ENCODE peak calls at places on chromosomes 12 and 14, in seven cellular contexts. A is Panc1, K is left lung, E is prostate gland, T is suprapubic skin, P is left ventricle myocardium inferior, J is AG04450. M is an unnamed sample.

GRCh38 chr12:75634244-75635222 is 123.1 kb upstream of the KRR1 start:
- DNase-seq in T (no peak), A (no peak), K (no peak), E (no peak), J (no peak), P (no peak), M (no peak)

GRCh38 chr12:48342980-48343379 is 7.7 kb downstream of the ZNF641 start:
- DNase-seq in K (no peak), P (no peak), E (no peak), A (no peak), T (no peak), J (no peak), M (no peak)

GRCh38 chr12:51592034-51592705 is 1.1 kb downstream of the SCN8A start:
- DNase-seq in P (no peak), A (no peak), E (no peak), K (no peak), J (peak), T (no peak), M (peak)

GRCh38 chr12:43306066-43306465 is 245.9 kb downstream of the ADAMTS20 start:
- DNase-seq in P (no peak), T (no peak), E (peak), J (peak), A (no peak), K (no peak), M (no peak)

GRCh38 chr12:12510141-12510540 is 52.5 kb downstream of the DUSP16 start:
- DNase-seq in A (peak), T (no peak), J (peak), P (no peak), K (no peak), E (no peak), M (no peak)

GRCh38 chr12:96501139-96501741 is 11.9 kb downstream of the CFAP54 start:
- DNase-seq in P (peak), T (no peak), K (peak), A (no peak), J (no peak), E (peak), M (peak)

GRCh38 chr14:92586001-92586947 is 72.7 kb downstream of the RIN3 start:
- DNase-seq in P (no peak), J (peak), A (no peak), E (peak), K (no peak), T (no peak), M (no peak)

GRCh38 chr12:67469666-67470065 is 178.9 kb upstream of the DYRK2 start:
- DNase-seq in J (no peak), T (no peak), A (no peak), E (no peak), P (no peak), K (no peak), M (peak)

GRCh38 chr14:76765461-76765931 is 4.2 kb downstream of the VASH1 start:
- DNase-seq in A (no peak), K (no peak), E (no peak), P (no peak), T (peak), J (no peak), M (peak)

GRCh38 chr12:15180975-15181683 is 40.1 kb downstream of the RERG start:
- DNase-seq in J (no peak), K (no peak), T (no peak), E (no peak), A (no peak), P (no peak), M (no peak)

GRCh38 chr14:95452176-95452889 is 64.1 kb downstream of the SYNE3 start:
- DNase-seq in T (no peak), E (no peak), J (no peak), K (no peak), A (no peak), P (no peak), M (peak)

GRCh38 chr14:76090611-76091010 is 61.1 kb upstream of the GPATCH2L start:
- DNase-seq in A (no peak), T (no peak), K (no peak), P (no peak), J (no peak), E (no peak), M (peak)

GRCh38 chr14:75307700-75308379 is 29.2 kb downstream of the FOS start:
- DNase-seq in E (peak), K (peak), A (no peak), P (peak), J (no peak), T (peak), M (peak)

GRCh38 chr12:116187158-116187511 is 90.4 kb downstream of the MED13L start:
- DNase-seq in J (no peak), K (no peak), P (no peak), E (no peak), A (no peak), T (no peak), M (no peak)

GRCh38 chr14:25658988-25659387 is 609.0 kb upstream of the STXBP6 start:
- DNase-seq in P (no peak), E (peak), A (no peak), J (no peak), T (no peak), K (no peak), M (no peak)

GRCh38 chr12:34294671-34295365 is 272.5 kb downstream of the ALG10 start:
- DNase-seq in J (no peak), A (no peak), T (no peak), P (peak), K (peak), E (no peak), M (no peak)

GRCh38 chr14:91228112-91229004 is 16.1 kb downstream of the GPR68 start:
- DNase-seq in P (no peak), E (no peak), J (no peak), K (no peak), T (no peak), A (no peak), M (peak)

GRCh38 chr14:21096438-21096837 is 2.0 kb downstream of the ZNF219 start:
- DNase-seq in T (no peak), J (no peak), E (no peak), P (no peak), A (no peak), K (no peak), M (peak)
- H3K27ac ChIP-seq in T (peak), J (no peak), E (no peak), P (peak), A (no peak), K (peak), M (peak)

DNA sequence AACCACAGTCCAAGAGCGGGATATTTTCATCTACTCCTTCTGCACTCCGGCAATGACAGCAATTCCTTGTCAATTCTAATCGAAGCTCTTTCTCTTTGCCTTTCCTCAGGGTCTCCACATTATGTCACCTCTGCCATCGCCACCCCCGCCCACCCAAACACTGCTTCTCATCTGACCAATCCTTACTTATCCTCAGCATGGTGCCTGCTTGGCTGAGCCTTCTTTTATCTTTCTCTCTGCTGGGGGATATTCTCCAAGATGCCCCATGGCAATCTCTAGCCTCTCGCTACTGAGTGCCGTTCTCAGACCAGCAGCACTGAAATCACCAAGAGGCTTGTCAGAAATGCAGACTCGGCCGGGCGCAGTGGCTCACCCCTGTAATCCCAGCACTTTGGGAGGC is 100.6 kb downstream of the PTPRB start:
- DNase-seq in K (no peak), P (no peak), E (no peak), T (no peak), J (no peak), A (no peak), M (peak)
- H3K27ac ChIP-seq in K (peak), P (peak), E (no peak), T (peak), J (no peak), A (no peak), M (no peak)

GRCh38 chr12:64678248-64678647 is 68.0 kb downstream of the RASSF3 start:
- DNase-seq in P (no peak), E (no peak), A (no peak), J (no peak), T (no peak), K (no peak), M (peak)

GRCh38 chr12:64680235-64680634 is 69.9 kb downstream of the RASSF3 start:
- DNase-seq in T (no peak), J (no peak), P (no peak), A (no peak), K (no peak), E (no peak), M (peak)

GRCh38 chr12:64681200-64682052 is 71.1 kb downstream of the RASSF3 start:
- DNase-seq in E (no peak), K (no peak), P (no peak), T (no peak), A (no peak), J (no peak), M (no peak)

GRCh38 chr12:64679487-64679983 is 69.2 kb downstream of the RASSF3 start:
- DNase-seq in A (peak), E (peak), T (peak), P (peak), K (peak), J (no peak), M (no peak)

GRCh38 chr12:64678835-64679234 is 68.5 kb downstream of the RASSF3 start:
- DNase-seq in K (no peak), A (no peak), J (no peak), E (no peak), P (no peak), T (no peak), M (no peak)
- H3K27ac ChIP-seq in K (peak), A (peak), J (no peak), E (peak), P (peak), T (peak), M (no peak)

DNA sequence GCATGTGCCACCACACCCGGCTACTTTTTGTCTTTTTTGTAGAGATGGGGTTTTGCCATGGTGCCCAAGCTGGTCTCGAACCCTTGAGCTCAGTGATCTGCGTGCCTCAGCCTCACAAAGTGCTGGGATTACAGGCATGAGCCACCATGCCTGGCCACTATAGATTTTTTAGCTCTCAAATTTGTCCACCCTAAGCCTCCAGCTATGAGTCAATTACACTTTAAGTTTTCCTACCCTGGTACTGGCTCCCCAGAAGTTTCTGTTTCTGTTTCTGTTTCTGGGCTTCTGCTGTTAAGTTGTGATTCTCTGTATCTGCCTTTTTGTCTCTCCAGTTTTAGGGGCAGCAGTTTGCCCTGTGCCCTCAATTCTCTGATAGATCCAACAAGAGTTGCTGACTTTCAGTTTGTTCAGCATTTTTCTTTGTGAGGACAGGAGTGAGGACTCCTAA is 4.4 kb upstream of the TINF2 start:
- DNase-seq in T (no peak), A (no peak), J (no peak), K (no peak), E (no peak), P (no peak), M (no peak)
- H3K27ac ChIP-seq in T (no peak), A (no peak), J (no peak), K (no peak), E (no peak), P (no peak), M (no peak)

GRCh38 chr14:100067971-100068959 is 3.0 kb downstream of the EVL start:
- DNase-seq in A (no peak), J (no peak), T (no peak), E (no peak), K (peak), P (peak), M (no peak)
- H3K27ac ChIP-seq in A (no peak), J (no peak), T (peak), E (no peak), K (peak), P (peak), M (no peak)

DNA sequence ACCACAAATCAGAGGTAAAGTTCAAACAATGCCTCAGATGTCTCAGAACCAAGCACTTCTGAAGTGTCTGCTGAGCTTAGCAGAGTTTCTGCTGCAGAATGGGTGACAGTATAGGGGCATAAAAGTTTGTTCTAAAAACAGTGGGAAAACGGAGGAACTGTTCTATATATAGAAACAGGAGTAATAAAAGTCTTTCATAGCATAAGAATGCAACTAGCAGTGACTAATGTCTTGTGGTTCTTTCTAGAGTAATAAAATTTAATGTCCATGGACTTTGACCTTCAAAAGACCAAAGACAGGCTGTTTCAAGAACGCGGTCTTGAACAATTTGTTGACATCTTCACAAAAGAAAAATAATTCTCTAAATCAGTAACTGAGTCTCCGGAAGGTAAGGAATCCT is 107.5 kb upstream of the FAR2 start:
- DNase-seq in E (no peak), K (no peak), J (peak), P (no peak), T (no peak), A (peak), M (no peak)
- H3K27ac ChIP-seq in E (no peak), K (no peak), J (peak), P (no peak), T (no peak), A (no peak), M (no peak)

GRCh38 chr12:50291377-50291776 is 8.1 kb upstream of the LIMA1 start:
- DNase-seq in K (no peak), E (no peak), A (no peak), P (no peak), T (no peak), J (no peak), M (no peak)

GRCh38 chr12:50297027-50297426 is 13.7 kb upstream of the LIMA1 start:
- DNase-seq in J (no peak), K (no peak), E (no peak), P (no peak), T (no peak), A (no peak), M (no peak)

GRCh38 chr12:50297996-50298395 is 14.7 kb upstream of the LIMA1 start:
- DNase-seq in K (no peak), A (no peak), P (no peak), E (no peak), T (no peak), J (no peak), M (no peak)

DNA sequence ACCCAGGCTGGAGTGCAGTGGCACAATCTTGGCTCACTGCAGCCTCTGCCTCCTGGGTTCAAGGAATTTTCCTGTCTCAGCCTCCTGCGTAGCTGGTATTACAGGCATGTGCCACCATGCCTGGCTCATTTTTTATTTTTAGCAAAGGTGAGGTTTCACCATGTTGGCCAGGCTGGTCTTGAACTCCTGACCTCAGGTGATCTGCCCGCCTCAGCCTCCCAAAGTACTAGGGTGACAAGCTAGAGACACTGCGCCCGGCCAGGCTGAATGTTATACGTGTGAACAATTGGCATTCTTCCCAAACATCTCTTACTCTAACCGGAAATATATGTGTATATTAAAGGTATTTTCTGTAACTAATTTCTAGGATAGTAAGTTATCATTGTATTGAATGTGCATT is 13.2 kb upstream of the LIMA1 start:
- DNase-seq in T (no peak), J (no peak), K (no peak), P (no peak), A (no peak), E (no peak), M (no peak)
- H3K27ac ChIP-seq in T (no peak), J (no peak), K (peak), P (peak), A (peak), E (no peak), M (no peak)

DNA sequence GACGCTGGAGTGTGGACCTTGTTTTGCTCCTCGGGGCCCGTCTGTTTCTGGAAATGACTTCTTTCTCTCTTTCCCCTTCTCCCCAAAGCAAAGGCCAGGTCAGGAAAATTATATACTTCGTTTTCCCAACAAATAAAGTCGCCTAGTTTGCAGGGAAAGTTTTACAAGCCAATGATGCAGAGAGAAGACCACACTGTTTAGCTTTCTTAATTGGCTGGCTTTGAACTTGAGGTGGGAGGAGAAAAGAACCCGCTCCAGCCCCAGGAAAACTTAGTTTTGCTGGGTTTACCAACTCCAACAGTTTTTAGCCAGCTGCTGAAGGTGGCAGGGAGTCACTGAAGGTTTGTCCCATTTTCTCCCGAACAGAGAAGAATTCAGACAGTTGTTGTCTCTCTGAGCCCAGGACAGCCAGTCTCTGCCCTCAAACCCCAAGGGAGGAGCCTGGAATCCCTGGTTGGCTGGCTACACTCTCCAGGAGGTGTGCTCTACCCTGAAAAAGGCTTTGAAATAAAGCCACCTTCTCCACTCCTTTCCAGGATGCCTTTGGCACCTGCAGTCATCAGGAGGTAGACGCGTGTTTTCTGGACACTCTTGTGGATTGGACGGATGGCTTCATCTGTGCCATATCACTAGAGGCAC is 24.8 kb downstream of the BCL11B start:
- DNase-seq in E (no peak), P (no peak), J (no peak), K (no peak), T (no peak), A (no peak), M (peak)
- H3K27ac ChIP-seq in E (no peak), P (no peak), J (no peak), K (no peak), T (peak), A (no peak), M (no peak)

DNA sequence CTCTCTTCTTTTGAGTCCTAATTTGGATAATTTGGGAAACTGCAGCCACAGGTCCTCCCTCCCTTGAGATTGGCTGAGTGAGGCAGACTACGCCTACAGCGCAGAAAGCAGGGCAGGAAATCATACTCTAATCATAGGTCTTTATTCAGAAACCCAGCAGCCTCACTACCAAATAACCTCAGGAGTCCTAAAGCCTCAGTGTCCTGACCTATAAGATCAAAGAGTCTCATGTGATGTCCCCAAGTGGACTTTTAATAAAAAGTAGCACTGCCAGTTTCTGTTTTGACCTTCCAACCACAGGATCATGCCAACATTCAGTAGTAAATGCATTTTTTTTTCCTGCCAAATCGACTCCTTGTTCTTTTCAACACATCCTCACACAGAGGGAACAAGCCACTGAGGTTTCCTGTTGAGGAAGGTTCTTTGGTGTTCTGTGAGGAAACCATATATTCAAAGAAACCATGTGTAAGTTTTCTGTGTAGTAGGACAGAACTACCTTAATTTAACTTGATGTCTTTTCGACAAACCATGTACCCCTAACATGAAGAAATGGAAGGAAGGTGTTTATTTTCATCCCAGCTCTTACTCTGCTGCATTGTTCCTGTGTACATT is 72.2 kb downstream of the VCPKMT start:
- DNase-seq in T (no peak), A (no peak), P (no peak), J (no peak), E (no peak), K (no peak), M (no peak)
- H3K27ac ChIP-seq in T (peak), A (peak), P (peak), J (no peak), E (peak), K (peak), M (no peak)

M was measured in endodermal cell.